ENCODE peak calls at places on chromosomes 13 and 19, in five cellular contexts. X is fibroblast of lung, J is Peyer's patch, A is gastrocnemius medialis, Y is mesendoderm. M is an unnamed sample.

GRCh38 chr13:42612021-42612765 is 38.2 kb downstream of the TNFSF11 start:
- DNase-seq in X (no peak), J (no peak), A (no peak), Y (no peak), M (no peak)

GRCh38 chr19:15419413-15420025 is 731 bp upstream of the AKAP8L start:
- DNase-seq in X (no peak), J (no peak), A (no peak), Y (no peak), M (no peak)

GRCh38 chr19:47813995-47814328 is 7.8 kb upstream of the CRX start:
- DNase-seq in X (no peak), J (no peak), A (no peak), Y (no peak), M (no peak)

GRCh38 chr13:51291341-51291740 is 48.1 kb upstream of the SERPINE3 start:
- DNase-seq in X (peak; percentile 22), J (no peak), A (no peak), Y (no peak), M (no peak)

GRCh38 chr13:51005566-51005965 is 96.0 kb downstream of the RNASEH2B start:
- DNase-seq in X (no peak), J (no peak), A (no peak), Y (no peak), M (no peak)

GRCh38 chr19:48329167-48329891 is 4.0 kb downstream of the EMP3 start:
- DNase-seq in X (peak; percentile 47), J (peak; percentile 54), A (no peak), Y (peak; percentile 82), M (no peak)

GRCh38 chr19:51131780-51132680 is 7.3 kb downstream of the SIGLEC9 start:
- DNase-seq in X (peak; percentile 60), J (peak; percentile 34), A (no peak), Y (peak; percentile 38), M (no peak)

GRCh38 chr13:42883771-42884170 is 102.4 kb downstream of the FAM216B start:
- DNase-seq in X (peak; percentile 61), J (no peak), A (no peak), Y (peak; percentile 78), M (no peak)

GRCh38 chr13:99359493-99359892 is 52.3 kb upstream of the GPR183 start:
- DNase-seq in X (no peak), J (peak; percentile 39), A (no peak), Y (no peak), M (no peak)

GRCh38 chr19:19653597-19654147 is 9.8 kb downstream of the ATP13A1 start:
- DNase-seq in X (no peak), J (no peak), A (no peak), Y (no peak), M (no peak)

GRCh38 chr13:78586706-78587105 is 16.6 kb downstream of the POU4F1 start:
- DNase-seq in X (peak; percentile 8), J (no peak), A (no peak), Y (peak; percentile 91), M (no peak)

GRCh38 chr19:8459520-8460260 is 14.9 kb downstream of the HNRNPM start:
- DNase-seq in X (peak; percentile 69), J (no peak), A (no peak), Y (no peak), M (no peak)

GRCh38 chr13:26424181-26424580 is 133.3 kb upstream of the WASF3 start:
- DNase-seq in X (no peak), J (no peak), A (no peak), Y (no peak), M (peak; percentile 66)

GRCh38 chr13:46232281-46232680 is 20.6 kb downstream of the LRRC63 start:
- DNase-seq in X (peak; percentile 7), J (no peak), A (no peak), Y (no peak), M (no peak)

GRCh38 chr13:22061806-22062391 is 391.0 kb downstream of the FGF9 start:
- DNase-seq in X (no peak), J (no peak), A (no peak), Y (no peak), M (no peak)

GRCh38 chr19:54952591-54953344 is 5.4 kb upstream of the NLRP7 start:
- DNase-seq in X (no peak), J (no peak), A (no peak), Y (peak; percentile 85), M (no peak)

GRCh38 chr13:81078048-81078447 is 737.1 kb upstream of the SPRY2 start:
- DNase-seq in X (no peak), J (no peak), A (no peak), Y (no peak), M (no peak)

GRCh38 chr19:43754312-43754561 is 525 bp downstream of the SMG9 start:
- DNase-seq in X (no peak), J (no peak), A (no peak), Y (no peak), M (no peak)

GRCh38 chr13:63864171-63864902 is 2448.7 kb upstream of the PCDH20 start:
- DNase-seq in X (peak; percentile 68), J (no peak), A (no peak), Y (peak; percentile 9), M (no peak)

GRCh38 chr19:46903458-46903857 is 42.7 kb downstream of the ARHGAP35 start:
- DNase-seq in X (no peak), J (no peak), A (no peak), Y (peak; percentile 84), M (no peak)

GRCh38 chr13:78659450-78660110 is 625 bp upstream of the OBI1 start:
- DNase-seq in X (no peak), J (no peak), A (no peak), Y (no peak), M (no peak)

GRCh38 chr13:33105387-33106005 is 89.3 kb downstream of the KL start:
- DNase-seq in X (no peak), J (no peak), A (no peak), Y (no peak), M (no peak)

DNA sequence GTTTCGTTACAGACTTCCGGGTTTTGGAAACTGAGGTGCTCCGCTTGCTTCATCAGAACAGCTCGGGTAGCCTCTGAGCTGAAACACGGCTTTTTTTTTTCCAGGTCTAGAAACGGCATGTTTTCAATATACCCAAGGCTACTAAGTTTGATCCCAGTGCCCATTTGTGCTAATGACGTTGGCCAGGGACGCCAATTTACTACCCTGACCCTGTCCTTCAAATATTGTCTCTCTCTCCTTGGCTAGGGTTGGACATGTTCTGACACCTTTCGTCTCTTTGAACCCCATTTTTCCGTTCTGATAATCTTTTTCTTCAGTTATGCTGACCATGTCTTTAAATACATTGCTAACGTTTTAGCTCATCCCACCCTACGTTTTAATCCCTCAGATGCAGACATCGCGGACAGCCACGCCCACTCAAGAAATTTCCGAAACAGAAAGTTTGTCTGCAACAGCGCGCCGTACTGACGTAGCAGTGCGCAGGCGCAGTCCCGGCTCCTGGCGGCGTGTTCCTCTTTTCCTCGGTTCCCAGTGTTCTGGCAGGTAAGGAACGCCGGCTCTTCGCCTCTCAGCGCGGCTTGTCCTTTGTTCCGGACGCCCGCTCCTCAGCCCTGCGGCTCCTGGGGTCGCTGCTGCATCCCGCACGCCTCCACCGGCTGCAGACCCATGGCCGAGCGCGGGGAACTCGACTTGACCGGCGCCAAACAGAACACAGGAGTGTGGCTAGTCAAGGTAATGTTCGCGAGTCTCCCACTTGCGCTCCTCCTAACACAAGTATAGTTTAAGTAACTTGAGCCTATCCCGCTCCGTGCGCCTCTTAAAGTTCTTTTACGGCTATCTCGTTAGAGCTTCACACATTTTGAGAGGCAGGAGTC is at the start of gene GTF2F2:
- DNase-seq in X (peak; percentile 90), J (peak; percentile 78), A (peak; percentile 73), Y (peak; percentile 95), M (peak; percentile 47)
- H3K4me3 ChIP-seq in X (peak within 1 kb of the TSS; percentile 100), J (peak within 1 kb of the TSS; percentile 98), A (peak within 1 kb of the TSS; percentile 85), Y (peak within 1 kb of the TSS; percentile 99), M (peak within 1 kb of the TSS; percentile 94)

DNA sequence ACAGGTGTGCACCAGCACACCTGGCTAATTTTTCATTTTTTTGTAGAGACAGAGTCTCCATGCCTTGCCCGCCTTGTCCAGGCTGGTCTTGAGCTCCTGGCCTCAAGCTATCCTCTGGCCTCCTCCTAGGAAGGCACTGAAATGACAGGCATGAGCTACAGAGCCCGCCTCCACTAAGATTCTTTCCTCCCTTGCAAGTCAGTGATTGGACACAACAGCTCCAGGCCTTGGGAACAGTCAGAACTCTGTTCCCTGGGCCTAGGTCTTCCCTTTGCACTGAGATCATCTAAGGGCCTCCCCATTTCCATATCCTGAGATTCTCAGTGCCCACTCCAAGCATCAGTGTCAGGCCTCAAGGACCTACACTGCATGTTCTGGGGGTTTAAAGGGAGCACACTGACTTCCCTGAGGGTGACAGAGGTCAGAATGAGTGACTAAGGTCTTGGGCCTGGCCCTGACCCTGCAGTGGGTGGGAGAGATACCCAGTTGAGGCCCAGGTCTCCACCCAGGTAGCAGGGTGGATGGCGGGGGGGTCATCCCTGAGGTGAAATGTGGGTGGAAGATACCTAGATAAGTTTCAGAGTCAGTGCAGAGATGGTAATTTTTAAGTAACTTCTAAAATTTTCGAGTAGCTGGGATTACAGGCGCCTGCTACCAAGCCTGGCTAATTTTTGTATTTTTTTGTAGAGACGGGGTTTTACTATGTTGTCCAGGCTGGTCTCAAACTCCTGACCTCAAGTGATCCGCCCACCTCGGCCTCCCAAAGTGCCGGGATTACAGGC is 17.3 kb upstream of the ERCC1 start:
- DNase-seq in X (no peak), J (no peak), A (no peak), Y (peak; percentile 88), M (no peak)
- H3K27ac ChIP-seq in X (peak overlapping the region; percentile 87), J (no peak overlapping the region), A (peak overlapping the region; percentile 98), Y (no peak overlapping the region), M (peak overlapping the region; percentile 97)

GRCh38 chr19:4584670-4585460 is 25.4 kb upstream of the SEMA6B start:
- DNase-seq in X (no peak), J (no peak), A (no peak), Y (peak; percentile 50), M (no peak)
- H3K4me3 ChIP-seq in X (no peak overlapping the region), J (peak overlapping the region; percentile 40), A (peak overlapping the region; percentile 34), Y (peak overlapping the region; percentile 37), M (peak overlapping the region; percentile 33)

GRCh38 chr19:38210458-38210987 is 13.5 kb downstream of the DPF1 start:
- DNase-seq in X (peak; percentile 77), J (no peak), A (peak; percentile 13), Y (peak; percentile 91), M (no peak)

GRCh38 chr19:38213469-38213868 is 10.6 kb downstream of the DPF1 start:
- DNase-seq in X (no peak), J (no peak), A (no peak), Y (no peak), M (no peak)

GRCh38 chr19:38211206-38211605 is 12.8 kb downstream of the DPF1 start:
- DNase-seq in X (peak; percentile 20), J (no peak), A (no peak), Y (peak; percentile 48), M (no peak)

GRCh38 chr19:38209671-38210457 is 14.2 kb downstream of the DPF1 start:
- DNase-seq in X (peak; percentile 76), J (peak; percentile 25), A (peak; percentile 54), Y (peak; percentile 62), M (peak; percentile 82)

DNA sequence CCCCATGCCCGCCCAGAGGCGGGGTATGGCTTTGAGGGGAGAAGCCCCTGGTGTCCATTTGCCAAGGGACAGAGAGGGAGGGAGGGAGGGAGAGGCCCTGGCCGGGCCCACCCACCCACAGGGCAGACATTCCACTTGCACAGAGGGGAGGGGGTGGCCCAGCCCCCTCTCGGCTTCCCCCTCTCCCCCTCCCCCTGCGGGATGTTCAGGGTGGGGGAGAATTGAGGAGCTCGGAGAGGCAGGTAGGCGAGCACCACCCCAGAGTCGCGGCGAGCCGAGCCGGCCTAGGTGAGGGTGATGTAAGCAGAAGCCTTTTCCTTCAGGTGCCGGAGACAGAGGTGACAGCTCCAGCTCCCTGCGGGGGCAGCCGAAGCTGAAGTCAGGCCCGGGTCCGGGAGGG is 12.2 kb downstream of the DPF1 start:
- DNase-seq in X (no peak), J (no peak), A (no peak), Y (peak; percentile 60), M (no peak)
- H3K27ac ChIP-seq in X (no peak overlapping the region), J (no peak overlapping the region), A (no peak overlapping the region), Y (no peak overlapping the region), M (no peak overlapping the region)